ENCODE peak calls at places on chromosomes 3 and 15, in four cellular contexts. One of them, this sample, is unnamed.

GRCh38 chr3:4583441-4583840 is 90.3 kb downstream of the ITPR1 start:
- DNase-seq in HepG2: no peak
- DNase-seq in K562: no peak
- DNase-seq in GM12878: no peak
- DNase-seq in this sample: no peak

GRCh38 chr3:197362086-197362485 is 63.7 kb upstream of the DLG1 start:
- DNase-seq in K562: no peak
- DNase-seq in HepG2: no peak
- DNase-seq in GM12878: no peak
- DNase-seq in this sample: no peak

GRCh38 chr3:127212231-127212630 is 19.3 kb downstream of the PRR23E start:
- DNase-seq in GM12878: no peak
- DNase-seq in K562: no peak
- DNase-seq in HepG2: no peak
- DNase-seq in this sample: no peak

GRCh38 chr15:74866090-74866489 is 7.1 kb downstream of the SCAMP2 start:
- DNase-seq in GM12878: no peak
- DNase-seq in HepG2: no peak
- DNase-seq in K562: no peak
- DNase-seq in this sample: no peak

GRCh38 chr3:133292251-133292650 is 107.6 kb upstream of the BFSP2 start:
- DNase-seq in HepG2: no peak
- DNase-seq in K562: no peak
- DNase-seq in GM12878: no peak
- DNase-seq in this sample: no peak

GRCh38 chr3:71152892-71153265 is 430.6 kb downstream of the FOXP1 start:
- DNase-seq in K562: no peak
- DNase-seq in GM12878: no peak
- DNase-seq in HepG2: peak; percentile 92
- DNase-seq in this sample: no peak

GRCh38 chr3:45079715-45080114 is 53.6 kb downstream of the CLEC3B start:
- DNase-seq in K562: no peak
- DNase-seq in HepG2: no peak
- DNase-seq in GM12878: no peak
- DNase-seq in this sample: no peak

GRCh38 chr3:189771842-189772494 is 140.8 kb downstream of the TP63 start:
- DNase-seq in K562: no peak
- DNase-seq in GM12878: no peak
- DNase-seq in HepG2: no peak
- DNase-seq in this sample: no peak

GRCh38 chr3:125245521-125245920 is 33.0 kb upstream of the SLC12A8 start:
- DNase-seq in GM12878: no peak
- DNase-seq in K562: no peak
- DNase-seq in HepG2: no peak
- DNase-seq in this sample: no peak

GRCh38 chr3:148742127-148742526 is 44.4 kb downstream of the AGTR1 start:
- DNase-seq in HepG2: no peak
- DNase-seq in GM12878: no peak
- DNase-seq in K562: no peak
- DNase-seq in this sample: no peak

GRCh38 chr3:44326035-44326434 is 12.5 kb upstream of the TCAIM start:
- DNase-seq in K562: no peak
- DNase-seq in GM12878: no peak
- DNase-seq in HepG2: no peak
- DNase-seq in this sample: no peak

GRCh38 chr3:48402281-48402732 is 27.6 kb downstream of the PLXNB1 start:
- DNase-seq in HepG2: no peak
- DNase-seq in K562: peak; percentile 6
- DNase-seq in GM12878: no peak
- DNase-seq in this sample: no peak

GRCh38 chr15:43930079-43930478 is 103.3 kb downstream of the WDR76 start:
- DNase-seq in K562: no peak
- DNase-seq in GM12878: no peak
- DNase-seq in HepG2: no peak
- DNase-seq in this sample: peak; percentile 21

GRCh38 chr3:47162695-47163022 is 1.3 kb downstream of the SETD2 start:
- DNase-seq in HepG2: no peak
- DNase-seq in GM12878: no peak
- DNase-seq in K562: peak; percentile 42
- DNase-seq in this sample: no peak

GRCh38 chr15:23532019-23532418 is 33.5 kb upstream of the MKRN3 start:
- DNase-seq in HepG2: no peak
- DNase-seq in GM12878: no peak
- DNase-seq in K562: no peak
- DNase-seq in this sample: no peak

GRCh38 chr3:48543271-48543866 is 13.2 kb downstream of the PFKFB4 start:
- DNase-seq in HepG2: no peak
- DNase-seq in GM12878: no peak
- DNase-seq in K562: no peak
- DNase-seq in this sample: no peak

GRCh38 chr3:129040039-129040336 is 20.6 kb upstream of the GP9 start:
- DNase-seq in K562: no peak
- DNase-seq in HepG2: no peak
- DNase-seq in GM12878: no peak
- DNase-seq in this sample: no peak

DNA sequence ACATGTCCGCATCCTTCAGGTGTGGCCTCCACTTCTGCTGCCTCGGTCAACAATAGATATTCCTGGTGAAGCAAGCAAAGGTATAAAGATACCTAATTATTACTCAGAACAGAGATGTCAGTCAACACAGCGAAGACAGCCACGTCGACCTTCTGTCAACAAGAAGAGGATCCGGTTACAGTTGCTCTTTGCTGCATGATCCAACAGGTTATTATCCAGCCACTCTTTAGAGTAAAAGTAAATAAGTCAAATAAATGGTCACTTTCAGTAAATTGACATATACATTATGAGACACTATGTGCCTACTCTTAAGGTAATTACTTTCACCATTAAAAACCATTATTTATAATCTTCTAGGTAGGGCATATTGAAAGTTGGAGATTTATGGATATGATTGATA is 356.8 kb upstream of the ATP11B start:
- DNase-seq in K562: no peak
- DNase-seq in GM12878: no peak
- DNase-seq in HepG2: no peak
- DNase-seq in this sample: no peak
- TF ChIP-seq FOXK2 in K562: no peak
- TF ChIP-seq FOXK2 in GM12878: no peak
- TF ChIP-seq FOXK2 in HepG2: no peak
- TF ChIP-seq FOXK2 in this sample: no peak

GRCh38 chr3:51967384-51968174 is at the start of gene PCBP4:
- DNase-seq in GM12878: no peak
- DNase-seq in K562: peak; percentile 77
- DNase-seq in HepG2: peak; percentile 70
- DNase-seq in this sample: peak; percentile 58
- TF ChIP-seq FOXK2 in GM12878: no peak
- TF ChIP-seq FOXK2 in K562: no peak
- TF ChIP-seq FOXK2 in HepG2: no peak
- TF ChIP-seq FOXK2 in this sample: no peak

DNA sequence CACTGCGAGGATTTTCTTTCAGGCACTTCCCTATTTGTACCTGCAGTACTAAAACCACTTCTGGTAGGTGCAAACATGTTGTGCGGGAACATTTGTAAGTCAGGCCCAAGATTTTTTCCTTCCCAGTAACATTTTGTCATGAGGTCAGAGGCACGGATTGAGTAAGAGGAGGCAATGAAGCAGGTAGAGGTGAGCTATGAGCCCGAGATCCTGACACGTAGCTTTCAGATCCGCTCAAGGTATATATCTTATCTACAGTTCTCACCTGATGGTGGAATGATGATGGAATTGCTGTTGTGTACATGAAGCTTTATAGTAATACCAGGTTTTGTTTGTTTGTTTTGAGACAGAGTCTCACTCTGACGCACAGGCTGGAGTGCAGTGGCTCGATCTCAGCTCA is 497.5 kb downstream of the NR2F2 start:
- DNase-seq in K562: no peak
- DNase-seq in HepG2: no peak
- DNase-seq in GM12878: no peak
- DNase-seq in this sample: no peak
- TF ChIP-seq FOXK2 in K562: no peak
- TF ChIP-seq FOXK2 in HepG2: no peak
- TF ChIP-seq FOXK2 in GM12878: no peak
- TF ChIP-seq FOXK2 in this sample: no peak

DNA sequence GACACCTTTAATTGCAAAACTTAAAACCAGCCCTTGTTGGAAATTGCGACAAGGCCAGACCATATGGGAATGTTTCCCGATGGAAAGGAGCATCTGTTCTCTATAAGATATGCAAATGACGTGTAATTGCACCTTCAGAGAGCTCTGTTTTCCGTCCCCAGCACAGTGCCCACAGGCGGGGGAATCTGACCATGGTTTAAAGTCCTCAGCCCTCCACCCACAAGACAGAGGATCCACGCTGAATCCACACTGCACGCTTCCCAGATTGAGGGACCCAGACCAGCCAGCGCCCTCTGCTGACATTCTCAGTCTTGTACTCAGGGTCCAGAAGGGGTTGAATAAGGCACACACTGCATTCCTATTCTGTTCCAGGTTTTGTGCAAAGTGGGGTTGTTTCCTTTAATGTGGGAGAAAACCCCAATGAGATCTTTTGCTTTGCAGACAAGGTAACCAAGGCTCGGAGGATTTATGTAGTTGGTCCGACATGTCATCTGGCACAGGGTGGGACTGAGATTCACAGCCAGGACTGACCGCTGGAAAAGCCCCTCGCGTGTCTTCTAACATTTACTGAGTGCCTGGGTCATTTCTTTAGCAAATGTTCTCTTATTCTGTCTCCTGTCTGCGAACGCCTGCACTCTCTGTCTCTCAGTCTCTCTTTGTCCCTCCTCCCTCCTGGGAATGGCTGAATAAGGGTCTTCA is 36.8 kb upstream of the KLHL25 start:
- DNase-seq in HepG2: peak; percentile 47
- DNase-seq in GM12878: no peak
- DNase-seq in K562: peak; percentile 26
- DNase-seq in this sample: peak; percentile 71
- TF ChIP-seq FOXK2 in HepG2: no peak
- TF ChIP-seq FOXK2 in GM12878: no peak
- TF ChIP-seq FOXK2 in K562: no peak
- TF ChIP-seq FOXK2 in this sample: no peak

GRCh38 chr15:28942046-28942445 is 56.3 kb downstream of the APBA2 start:
- DNase-seq in HepG2: no peak
- DNase-seq in K562: no peak
- DNase-seq in GM12878: no peak
- DNase-seq in this sample: no peak
- TF ChIP-seq FOXK2 in HepG2: no peak
- TF ChIP-seq FOXK2 in K562: no peak
- TF ChIP-seq FOXK2 in GM12878: no peak
- TF ChIP-seq FOXK2 in this sample: no peak

GRCh38 chr3:36920884-36921567 is 23.8 kb downstream of the TRANK1 start:
- DNase-seq in HepG2: no peak
- DNase-seq in K562: no peak
- DNase-seq in GM12878: no peak
- DNase-seq in this sample: no peak

GRCh38 chr3:36923981-36924747 is 20.7 kb downstream of the TRANK1 start:
- DNase-seq in GM12878: no peak
- DNase-seq in HepG2: no peak
- DNase-seq in K562: no peak
- DNase-seq in this sample: no peak

GRCh38 chr3:36926292-36926897 is 18.5 kb downstream of the TRANK1 start:
- DNase-seq in HepG2: no peak
- DNase-seq in GM12878: no peak
- DNase-seq in K562: no peak
- DNase-seq in this sample: no peak

GRCh38 chr3:36924748-36925521 is 19.9 kb downstream of the TRANK1 start:
- DNase-seq in HepG2: no peak
- DNase-seq in K562: no peak
- DNase-seq in GM12878: no peak
- DNase-seq in this sample: no peak

GRCh38 chr3:36923523-36923943 is 21.3 kb downstream of the TRANK1 start:
- DNase-seq in K562: no peak
- DNase-seq in HepG2: no peak
- DNase-seq in GM12878: no peak
- DNase-seq in this sample: no peak
- TF ChIP-seq FOXK2 in K562: no peak
- TF ChIP-seq FOXK2 in HepG2: no peak
- TF ChIP-seq FOXK2 in GM12878: no peak
- TF ChIP-seq FOXK2 in this sample: no peak

DNA sequence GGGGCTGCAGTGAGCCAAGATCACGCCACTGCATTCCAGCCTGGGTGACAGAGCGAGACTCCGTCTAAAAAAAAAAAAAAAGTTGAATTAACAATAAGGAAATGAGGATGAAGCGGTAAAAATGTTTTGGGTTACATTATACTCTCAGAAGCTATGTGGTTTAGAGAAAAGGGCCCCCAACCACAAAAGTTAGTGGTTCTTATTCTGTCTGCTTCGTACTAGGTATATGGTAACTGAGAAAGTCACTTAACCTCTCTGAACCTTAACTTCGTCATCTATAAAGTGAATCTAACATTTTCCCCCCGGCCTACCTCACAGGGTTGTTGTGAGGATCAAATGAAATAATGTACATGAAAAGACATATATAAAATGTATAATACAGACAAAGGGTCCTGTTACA is 38.4 kb upstream of the EHHADH start:
- DNase-seq in HepG2: no peak
- DNase-seq in GM12878: no peak
- DNase-seq in K562: no peak
- DNase-seq in this sample: no peak
- TF ChIP-seq FOXK2 in HepG2: no peak
- TF ChIP-seq FOXK2 in GM12878: no peak
- TF ChIP-seq FOXK2 in K562: no peak
- TF ChIP-seq FOXK2 in this sample: no peak

GRCh38 chr3:169542347-169542751 is 121.2 kb downstream of the MECOM start:
- DNase-seq in HepG2: no peak
- DNase-seq in K562: no peak
- DNase-seq in GM12878: no peak
- DNase-seq in this sample: peak; percentile 35
- TF ChIP-seq FOXK2 in HepG2: no peak
- TF ChIP-seq FOXK2 in K562: no peak
- TF ChIP-seq FOXK2 in GM12878: no peak
- TF ChIP-seq FOXK2 in this sample: no peak